ENCODE peak calls at places on chromosomes 7 and 10, in four cellular contexts. Y, L, I and C are unnamed samples.

GRCh38 chr10:74371696-74372095 is 220.7 kb downstream of the ADK start:
- DNase-seq in Y (no peak), L (no peak), I (no peak), C (no peak)

GRCh38 chr10:65719790-65720189 is 1206.0 kb upstream of the LRRTM3 start:
- DNase-seq in Y (no peak), L (no peak), I (no peak), C (no peak)

GRCh38 chr10:128998101-128998500 is 468.9 kb upstream of the MGMT start:
- DNase-seq in Y (no peak), L (no peak), I (no peak), C (no peak)

GRCh38 chr7:47542051-47542450 is 39.9 kb downstream of the TNS3 start:
- DNase-seq in Y (no peak), L (no peak), I (no peak), C (no peak)

GRCh38 chr10:72764151-72764550 is 72.2 kb downstream of the MCU start:
- DNase-seq in Y (no peak), L (no peak), I (no peak), C (no peak)

GRCh38 chr10:106711313-106711906 is 453.1 kb downstream of the SORCS1 start:
- DNase-seq in Y (no peak), L (no peak), I (peak), C (peak)

GRCh38 chr7:144122876-144123275 is at the start of gene OR2A14:
- DNase-seq in Y (no peak), L (no peak), I (no peak), C (no peak)

GRCh38 chr7:134599371-134599770 is 47.3 kb upstream of the BPGM start:
- DNase-seq in Y (no peak), L (no peak), I (no peak), C (no peak)

GRCh38 chr10:5963071-5963470 is 14.3 kb downstream of the IL15RA start:
- DNase-seq in Y (no peak), L (peak), I (no peak), C (no peak)

GRCh38 chr7:11436773-11437524 is 395.0 kb downstream of the THSD7A start:
- DNase-seq in Y (no peak), L (no peak), I (no peak), C (no peak)

GRCh38 chr7:137563986-137564385 is 220.5 kb upstream of the PTN start:
- DNase-seq in Y (no peak), L (no peak), I (no peak), C (no peak)

GRCh38 chr7:109178342-109178741 is 608.7 kb downstream of the DNAJB9 start:
- DNase-seq in Y (no peak), L (no peak), I (no peak), C (no peak)

GRCh38 chr7:141133646-141134045 is 59.8 kb downstream of the TMEM178B start:
- DNase-seq in Y (no peak), L (no peak), I (no peak), C (no peak)

GRCh38 chr7:135759537-135759936 is 10.9 kb upstream of the FAM180A start:
- DNase-seq in Y (no peak), L (no peak), I (no peak), C (no peak)

GRCh38 chr7:21336743-21337142 is 91.1 kb upstream of the SP4 start:
- DNase-seq in Y (no peak), L (no peak), I (no peak), C (peak)

GRCh38 chr10:78533093-78533492 is 499.4 kb downstream of the RPS24 start:
- DNase-seq in Y (no peak), L (no peak), I (no peak), C (no peak)

GRCh38 chr10:84665883-84666463 is 337.6 kb downstream of the CCSER2 start:
- DNase-seq in Y (no peak), L (no peak), I (peak), C (peak)

GRCh38 chr10:100874702-100875483 is 37.9 kb upstream of the SLF2 start:
- DNase-seq in Y (no peak), L (peak), I (no peak), C (no peak)

GRCh38 chr7:2956076-2956475 is 87.6 kb downstream of the CARD11 start:
- DNase-seq in Y (no peak), L (peak), I (no peak), C (no peak)

GRCh38 chr10:118850418-118851061 is 95.8 kb upstream of the CACUL1 start:
- DNase-seq in Y (peak), L (no peak), I (peak), C (peak)

GRCh38 chr10:127410030-127410429 is 139.1 kb upstream of the NPS start:
- DNase-seq in Y (no peak), L (no peak), I (no peak), C (no peak)

GRCh38 chr10:1688531-1688930 is 48.8 kb downstream of the ADARB2 start:
- DNase-seq in Y (no peak), L (no peak), I (no peak), C (no peak)

GRCh38 chr7:29341156-29341555 is 146.6 kb downstream of the CHN2 start:
- DNase-seq in Y (no peak), L (no peak), I (no peak), C (no peak)

GRCh38 chr10:79243211-79244067 is 103.8 kb upstream of the PPIF start:
- DNase-seq in Y (peak), L (no peak), I (no peak), C (no peak)

GRCh38 chr7:15396210-15397158 is 165.3 kb downstream of the AGMO start:
- DNase-seq in Y (no peak), L (no peak), I (peak), C (no peak)

DNA sequence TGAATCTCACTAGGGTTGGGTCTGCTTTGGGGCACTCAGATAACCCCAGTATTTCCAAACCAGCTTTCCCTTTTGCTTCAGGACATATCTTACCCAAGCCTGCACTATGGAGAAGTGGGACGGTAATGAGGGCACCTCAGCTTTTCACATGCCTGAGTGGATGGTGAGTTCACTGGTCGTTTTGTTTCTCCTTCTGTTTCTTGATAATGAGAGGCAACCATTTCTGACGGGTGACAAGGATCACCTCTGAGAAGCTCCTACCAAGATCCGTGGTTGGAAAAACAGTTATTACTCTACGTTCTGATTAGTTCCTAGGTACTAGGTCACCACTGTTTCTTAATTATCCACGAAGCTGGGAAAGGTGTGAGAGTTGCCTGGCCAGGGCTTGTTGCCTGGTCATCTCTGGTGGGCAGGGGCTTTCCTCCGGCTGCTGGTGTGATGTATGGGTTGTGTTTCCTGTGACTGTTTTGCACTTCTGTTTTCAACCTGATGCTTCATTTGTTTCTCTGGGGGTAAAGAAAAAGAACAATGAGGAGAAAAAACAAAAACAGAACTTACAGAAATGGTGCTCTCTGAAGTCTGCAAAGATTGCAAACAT is 65.7 kb upstream of the STRIP2 start:
- DNase-seq in Y (no peak), L (no peak), I (no peak), C (no peak)
- TF ChIP-seq POLR2A in Y (no peak), L (no peak), I (no peak), C (no peak)

GRCh38 chr10:92594194-92594593 is 1.3 kb downstream of the KIF11 start:
- DNase-seq in Y (no peak), L (no peak), I (no peak), C (peak)

GRCh38 chr10:92593553-92594046 is 670 bp downstream of the KIF11 start:
- DNase-seq in Y (no peak), L (no peak), I (no peak), C (peak)

GRCh38 chr10:92598321-92598720 is 5.4 kb downstream of the KIF11 start:
- DNase-seq in Y (no peak), L (no peak), I (no peak), C (no peak)

GRCh38 chr10:92592761-92593552 is at the start of gene KIF11:
- DNase-seq in Y (peak), L (peak), I (peak), C (peak)

GRCh38 chr10:92595505-92595904 is 2.6 kb downstream of the KIF11 start:
- DNase-seq in Y (no peak), L (no peak), I (no peak), C (no peak)
- TF ChIP-seq POLR2A in Y (no peak), L (no peak), I (no peak), C (no peak)

GRCh38 chr7:77413861-77414424 is 2.2 kb downstream of the GSAP start:
- DNase-seq in Y (no peak), L (no peak), I (no peak), C (no peak)

GRCh38 chr7:77413128-77413527 is 3.0 kb downstream of the GSAP start:
- DNase-seq in Y (no peak), L (no peak), I (no peak), C (no peak)

GRCh38 chr7:77415822-77416620 is at the start of gene GSAP:
- DNase-seq in Y (peak), L (peak), I (peak), C (peak)

GRCh38 chr7:77416621-77417371 is 647 bp upstream of the GSAP start:
- DNase-seq in Y (no peak), L (no peak), I (peak), C (peak)

GRCh38 chr7:77415474-77415821 is 701 bp downstream of the GSAP start:
- DNase-seq in Y (peak), L (no peak), I (no peak), C (peak)
- TF ChIP-seq POLR2A in Y (no peak), L (no peak), I (no peak), C (no peak)

GRCh38 chr10:95416270-95416669 is 125.5 kb upstream of the PDLIM1 start:
- DNase-seq in Y (no peak), L (no peak), I (no peak), C (no peak)

GRCh38 chr10:95414016-95414830 is 123.4 kb upstream of the PDLIM1 start:
- DNase-seq in Y (no peak), L (no peak), I (no peak), C (no peak)

GRCh38 chr10:95414844-95415545 is 124.2 kb upstream of the PDLIM1 start:
- DNase-seq in Y (peak), L (no peak), I (no peak), C (no peak)

GRCh38 chr10:95416973-95417372 is 126.2 kb upstream of the PDLIM1 start:
- DNase-seq in Y (no peak), L (no peak), I (no peak), C (no peak)

DNA sequence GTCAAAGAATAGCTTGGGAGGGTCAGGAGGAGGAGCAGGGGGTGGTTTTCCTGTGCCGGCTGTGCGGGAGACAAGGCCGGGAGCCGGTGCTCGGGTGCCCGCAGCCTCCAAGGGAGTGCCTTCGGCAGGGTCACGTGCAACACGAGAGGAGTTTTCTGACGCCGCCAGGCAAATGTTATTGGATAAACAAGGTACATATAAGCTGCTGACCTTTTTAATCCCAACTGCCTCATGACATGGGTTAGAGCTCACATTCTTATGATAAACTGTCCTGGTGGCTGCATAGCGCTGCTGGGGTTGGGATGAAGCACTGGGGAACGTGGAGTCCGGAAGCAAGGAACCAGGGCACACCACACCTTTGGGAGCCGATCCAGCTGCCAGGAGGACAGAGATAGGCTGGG is 124.8 kb upstream of the PDLIM1 start:
- DNase-seq in Y (peak), L (no peak), I (no peak), C (no peak)
- TF ChIP-seq POLR2A in Y (peak), L (no peak), I (no peak), C (no peak)

GRCh38 chr7:51617691-51618090 is 301.1 kb upstream of the COBL start:
- DNase-seq in Y (no peak), L (no peak), I (no peak), C (no peak)
- TF ChIP-seq POLR2A in Y (no peak), L (no peak), I (no peak), C (no peak)

GRCh38 chr10:69074532-69074931 is 13.4 kb upstream of the SRGN start:
- DNase-seq in Y (no peak), L (no peak), I (no peak), C (peak)

GRCh38 chr10:69075431-69075830 is 12.5 kb upstream of the SRGN start:
- DNase-seq in Y (no peak), L (no peak), I (no peak), C (no peak)

GRCh38 chr10:69086131-69086530 is 1.8 kb upstream of the SRGN start:
- DNase-seq in Y (peak), L (no peak), I (no peak), C (no peak)

GRCh38 chr10:69078311-69078710 is 9.6 kb upstream of the SRGN start:
- DNase-seq in Y (no peak), L (no peak), I (no peak), C (no peak)

GRCh38 chr10:69080231-69080630 is 7.7 kb upstream of the SRGN start:
- DNase-seq in Y (no peak), L (no peak), I (no peak), C (no peak)
- TF ChIP-seq POLR2A in Y (no peak), L (no peak), I (no peak), C (no peak)

GRCh38 chr10:99619090-99619800 is 994 bp downstream of the SLC25A28 start:
- DNase-seq in Y (no peak), L (no peak), I (no peak), C (peak)

GRCh38 chr10:99623919-99624318 is 3.7 kb upstream of the SLC25A28 start:
- DNase-seq in Y (no peak), L (no peak), I (no peak), C (no peak)

GRCh38 chr10:99619851-99620712 is at the start of gene SLC25A28:
- DNase-seq in Y (peak), L (peak), I (peak), C (peak)

GRCh38 chr10:99620713-99621453 is 644 bp upstream of the SLC25A28 start:
- DNase-seq in Y (peak), L (peak), I (peak), C (peak)

DNA sequence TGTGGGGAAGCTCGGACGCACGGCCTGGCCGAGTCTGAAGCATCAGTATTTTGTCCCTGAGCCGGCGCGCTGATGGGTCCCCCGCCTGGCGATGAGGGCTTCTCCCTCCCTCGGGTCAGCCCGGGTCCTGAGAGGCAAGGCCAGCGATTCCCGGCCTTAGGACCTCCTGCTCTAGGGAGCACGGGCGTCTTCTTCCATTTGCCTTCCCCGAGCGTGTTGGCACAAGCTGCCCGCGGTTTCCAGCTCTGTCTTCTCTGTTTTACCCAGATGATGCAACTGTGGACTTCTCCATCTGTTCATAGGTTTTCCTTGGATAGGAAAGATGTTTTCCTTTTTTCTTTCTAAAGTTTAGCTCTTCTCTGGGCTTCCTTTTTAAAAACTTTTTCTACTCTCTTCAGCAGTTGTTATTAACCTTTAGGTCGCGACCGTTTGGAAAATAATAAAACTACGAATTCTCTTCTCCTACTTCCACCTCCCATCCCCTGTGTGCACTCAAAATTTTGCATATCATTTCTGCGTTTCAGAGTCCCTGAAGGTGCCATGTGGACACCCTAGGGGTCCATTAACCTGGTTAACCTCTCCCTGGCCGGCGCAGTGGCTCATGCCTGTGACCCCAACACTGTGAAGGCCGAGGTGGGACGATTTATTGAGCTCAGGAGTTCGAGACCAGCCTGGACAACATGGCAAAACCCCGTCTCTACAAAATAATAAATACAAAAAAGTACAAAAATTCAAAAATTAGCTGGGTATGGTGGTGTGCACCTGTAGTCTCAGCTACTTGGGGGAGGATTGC is 1.4 kb upstream of the SLC25A28 start:
- DNase-seq in Y (no peak), L (no peak), I (no peak), C (peak)
- TF ChIP-seq POLR2A in Y (peak), L (peak), I (peak), C (peak)